ENCODE peak calls at places on chromosomes 11 and 22, in nine cellular contexts. One of them, this sample, is unnamed.

GRCh38 chr11:108535384-108535955 is 37.3 kb upstream of the POGLUT3 start:
- DNase-seq in upper lobe of left lung: no peak
- DNase-seq in SK-N-MC: no peak
- DNase-seq in upper lobe of right lung: no peak
- DNase-seq in mammary epithelial cell: no peak
- DNase-seq in CD4-positive, alpha-beta T cell: no peak
- DNase-seq in caudate nucleus: no peak
- DNase-seq in pancreas: no peak
- DNase-seq in body of pancreas: no peak
- DNase-seq in this sample: no peak

GRCh38 chr22:43314611-43315010 is 28.6 kb downstream of the SCUBE1 start:
- DNase-seq in upper lobe of left lung: no peak
- DNase-seq in SK-N-MC: no peak
- DNase-seq in upper lobe of right lung: no peak
- DNase-seq in mammary epithelial cell: no peak
- DNase-seq in CD4-positive, alpha-beta T cell: no peak
- DNase-seq in caudate nucleus: no peak
- DNase-seq in pancreas: no peak
- DNase-seq in body of pancreas: no peak
- DNase-seq in this sample: no peak

GRCh38 chr11:27717377-27717776 is 17.1 kb upstream of the BDNF start:
- DNase-seq in upper lobe of left lung: no peak
- DNase-seq in SK-N-MC: no peak
- DNase-seq in upper lobe of right lung: no peak
- DNase-seq in mammary epithelial cell: no peak
- DNase-seq in CD4-positive, alpha-beta T cell: no peak
- DNase-seq in caudate nucleus: no peak
- DNase-seq in pancreas: no peak
- DNase-seq in body of pancreas: no peak
- DNase-seq in this sample: no peak

GRCh38 chr11:126518130-126518995 is 162.9 kb downstream of the ST3GAL4 start:
- DNase-seq in upper lobe of left lung: no peak
- DNase-seq in SK-N-MC: no peak
- DNase-seq in upper lobe of right lung: peak
- DNase-seq in mammary epithelial cell: no peak
- DNase-seq in CD4-positive, alpha-beta T cell: no peak
- DNase-seq in caudate nucleus: no peak
- DNase-seq in pancreas: no peak
- DNase-seq in body of pancreas: no peak
- DNase-seq in this sample: no peak

GRCh38 chr11:31089117-31089516 is 280.4 kb downstream of the DCDC1 start:
- DNase-seq in upper lobe of left lung: no peak
- DNase-seq in SK-N-MC: no peak
- DNase-seq in upper lobe of right lung: no peak
- DNase-seq in mammary epithelial cell: no peak
- DNase-seq in CD4-positive, alpha-beta T cell: no peak
- DNase-seq in caudate nucleus: no peak
- DNase-seq in pancreas: no peak
- DNase-seq in body of pancreas: no peak
- DNase-seq in this sample: no peak

GRCh38 chr22:21003782-21004181 is 1.9 kb upstream of the THAP7 start:
- DNase-seq in upper lobe of left lung: no peak
- DNase-seq in SK-N-MC: no peak
- DNase-seq in upper lobe of right lung: no peak
- DNase-seq in mammary epithelial cell: no peak
- DNase-seq in CD4-positive, alpha-beta T cell: no peak
- DNase-seq in caudate nucleus: no peak
- DNase-seq in pancreas: no peak
- DNase-seq in body of pancreas: no peak
- DNase-seq in this sample: no peak

GRCh38 chr11:132685174-132685611 is 847.1 kb downstream of the OPCML start:
- DNase-seq in upper lobe of left lung: no peak
- DNase-seq in SK-N-MC: no peak
- DNase-seq in upper lobe of right lung: no peak
- DNase-seq in mammary epithelial cell: peak
- DNase-seq in CD4-positive, alpha-beta T cell: no peak
- DNase-seq in caudate nucleus: no peak
- DNase-seq in pancreas: no peak
- DNase-seq in body of pancreas: no peak
- DNase-seq in this sample: no peak

GRCh38 chr11:62554377-62554776 is 7.8 kb upstream of the AHNAK start:
- DNase-seq in upper lobe of left lung: no peak
- DNase-seq in SK-N-MC: no peak
- DNase-seq in upper lobe of right lung: no peak
- DNase-seq in mammary epithelial cell: no peak
- DNase-seq in CD4-positive, alpha-beta T cell: no peak
- DNase-seq in caudate nucleus: no peak
- DNase-seq in pancreas: no peak
- DNase-seq in body of pancreas: no peak
- DNase-seq in this sample: no peak

GRCh38 chr11:10314199-10315072 is 9.6 kb downstream of the ADM start:
- DNase-seq in upper lobe of left lung: no peak
- DNase-seq in SK-N-MC: no peak
- DNase-seq in upper lobe of right lung: no peak
- DNase-seq in mammary epithelial cell: peak
- DNase-seq in CD4-positive, alpha-beta T cell: no peak
- DNase-seq in caudate nucleus: no peak
- DNase-seq in pancreas: no peak
- DNase-seq in body of pancreas: no peak
- DNase-seq in this sample: no peak

GRCh38 chr11:36374726-36375125 is 78.6 kb downstream of the PRR5L start:
- DNase-seq in upper lobe of left lung: no peak
- DNase-seq in SK-N-MC: no peak
- DNase-seq in upper lobe of right lung: no peak
- DNase-seq in mammary epithelial cell: no peak
- DNase-seq in CD4-positive, alpha-beta T cell: no peak
- DNase-seq in caudate nucleus: no peak
- DNase-seq in pancreas: no peak
- DNase-seq in body of pancreas: no peak
- DNase-seq in this sample: no peak

GRCh38 chr11:3030289-3031070 is 26.7 kb downstream of the CARS1 start:
- DNase-seq in upper lobe of left lung: no peak
- DNase-seq in SK-N-MC: no peak
- DNase-seq in upper lobe of right lung: no peak
- DNase-seq in mammary epithelial cell: no peak
- DNase-seq in CD4-positive, alpha-beta T cell: no peak
- DNase-seq in caudate nucleus: no peak
- DNase-seq in pancreas: peak
- DNase-seq in body of pancreas: no peak
- DNase-seq in this sample: no peak

GRCh38 chr22:27987557-27987956 is 68.5 kb upstream of the PITPNB start:
- DNase-seq in upper lobe of left lung: no peak
- DNase-seq in SK-N-MC: no peak
- DNase-seq in upper lobe of right lung: no peak
- DNase-seq in mammary epithelial cell: no peak
- DNase-seq in CD4-positive, alpha-beta T cell: no peak
- DNase-seq in caudate nucleus: no peak
- DNase-seq in pancreas: no peak
- DNase-seq in body of pancreas: no peak
- DNase-seq in this sample: no peak

GRCh38 chr11:19725379-19726079 is 12.9 kb downstream of the NAV2 start:
- DNase-seq in upper lobe of left lung: peak
- DNase-seq in SK-N-MC: no peak
- DNase-seq in upper lobe of right lung: peak
- DNase-seq in mammary epithelial cell: no peak
- DNase-seq in CD4-positive, alpha-beta T cell: no peak
- DNase-seq in caudate nucleus: no peak
- DNase-seq in pancreas: peak
- DNase-seq in body of pancreas: peak
- DNase-seq in this sample: no peak

GRCh38 chr11:19722702-19723101 is 10.1 kb downstream of the NAV2 start:
- DNase-seq in upper lobe of left lung: no peak
- DNase-seq in SK-N-MC: no peak
- DNase-seq in upper lobe of right lung: no peak
- DNase-seq in mammary epithelial cell: no peak
- DNase-seq in CD4-positive, alpha-beta T cell: no peak
- DNase-seq in caudate nucleus: no peak
- DNase-seq in pancreas: no peak
- DNase-seq in body of pancreas: no peak
- DNase-seq in this sample: no peak

GRCh38 chr11:19727246-19727645 is 14.6 kb downstream of the NAV2 start:
- DNase-seq in upper lobe of left lung: no peak
- DNase-seq in SK-N-MC: no peak
- DNase-seq in upper lobe of right lung: no peak
- DNase-seq in mammary epithelial cell: no peak
- DNase-seq in CD4-positive, alpha-beta T cell: no peak
- DNase-seq in caudate nucleus: peak
- DNase-seq in pancreas: no peak
- DNase-seq in body of pancreas: no peak
- DNase-seq in this sample: no peak

GRCh38 chr11:19724765-19725164 is 12.1 kb downstream of the NAV2 start:
- DNase-seq in upper lobe of left lung: no peak
- DNase-seq in SK-N-MC: no peak
- DNase-seq in upper lobe of right lung: no peak
- DNase-seq in mammary epithelial cell: no peak
- DNase-seq in CD4-positive, alpha-beta T cell: no peak
- DNase-seq in caudate nucleus: no peak
- DNase-seq in pancreas: no peak
- DNase-seq in body of pancreas: no peak
- DNase-seq in this sample: no peak

GRCh38 chr11:19723572-19724342 is 11.1 kb downstream of the NAV2 start:
- DNase-seq in upper lobe of left lung: peak
- DNase-seq in SK-N-MC: no peak
- DNase-seq in upper lobe of right lung: peak
- DNase-seq in mammary epithelial cell: peak
- DNase-seq in CD4-positive, alpha-beta T cell: peak
- DNase-seq in caudate nucleus: no peak
- DNase-seq in pancreas: no peak
- DNase-seq in body of pancreas: peak
- DNase-seq in this sample: no peak
- H3K27ac ChIP-seq in upper lobe of left lung: peak
- H3K27ac ChIP-seq in SK-N-MC: no peak
- H3K27ac ChIP-seq in upper lobe of right lung: no peak
- H3K27ac ChIP-seq in mammary epithelial cell: no peak
- H3K27ac ChIP-seq in CD4-positive, alpha-beta T cell: no peak
- H3K27ac ChIP-seq in caudate nucleus: peak
- H3K27ac ChIP-seq in pancreas: peak
- H3K27ac ChIP-seq in body of pancreas: peak
- H3K27ac ChIP-seq in this sample: no peak

GRCh38 chr22:31091106-31091975 is 10.2 kb downstream of the SMTN start:
- DNase-seq in upper lobe of left lung: no peak
- DNase-seq in SK-N-MC: no peak
- DNase-seq in upper lobe of right lung: no peak
- DNase-seq in mammary epithelial cell: no peak
- DNase-seq in CD4-positive, alpha-beta T cell: no peak
- DNase-seq in caudate nucleus: no peak
- DNase-seq in pancreas: peak
- DNase-seq in body of pancreas: no peak
- DNase-seq in this sample: no peak
- H3K27ac ChIP-seq in upper lobe of left lung: peak
- H3K27ac ChIP-seq in SK-N-MC: no peak
- H3K27ac ChIP-seq in upper lobe of right lung: no peak
- H3K27ac ChIP-seq in mammary epithelial cell: no peak
- H3K27ac ChIP-seq in CD4-positive, alpha-beta T cell: no peak
- H3K27ac ChIP-seq in caudate nucleus: no peak
- H3K27ac ChIP-seq in pancreas: no peak
- H3K27ac ChIP-seq in body of pancreas: no peak
- H3K27ac ChIP-seq in this sample: no peak

GRCh38 chr11:60422609-60423008 is 6.8 kb upstream of the MS4A5 start:
- DNase-seq in upper lobe of left lung: no peak
- DNase-seq in SK-N-MC: no peak
- DNase-seq in upper lobe of right lung: no peak
- DNase-seq in mammary epithelial cell: no peak
- DNase-seq in CD4-positive, alpha-beta T cell: no peak
- DNase-seq in caudate nucleus: no peak
- DNase-seq in pancreas: no peak
- DNase-seq in body of pancreas: no peak
- DNase-seq in this sample: no peak
- H3K27ac ChIP-seq in upper lobe of left lung: no peak
- H3K27ac ChIP-seq in SK-N-MC: no peak
- H3K27ac ChIP-seq in upper lobe of right lung: no peak
- H3K27ac ChIP-seq in mammary epithelial cell: no peak
- H3K27ac ChIP-seq in CD4-positive, alpha-beta T cell: no peak
- H3K27ac ChIP-seq in caudate nucleus: no peak
- H3K27ac ChIP-seq in pancreas: no peak
- H3K27ac ChIP-seq in body of pancreas: no peak
- H3K27ac ChIP-seq in this sample: no peak

GRCh38 chr11:124646148-124646547 is 23.5 kb downstream of the TBRG1 start:
- DNase-seq in upper lobe of left lung: no peak
- DNase-seq in SK-N-MC: no peak
- DNase-seq in upper lobe of right lung: no peak
- DNase-seq in mammary epithelial cell: no peak
- DNase-seq in CD4-positive, alpha-beta T cell: no peak
- DNase-seq in caudate nucleus: no peak
- DNase-seq in pancreas: no peak
- DNase-seq in body of pancreas: no peak
- DNase-seq in this sample: no peak
- H3K27ac ChIP-seq in upper lobe of left lung: no peak
- H3K27ac ChIP-seq in SK-N-MC: no peak
- H3K27ac ChIP-seq in upper lobe of right lung: no peak
- H3K27ac ChIP-seq in mammary epithelial cell: no peak
- H3K27ac ChIP-seq in CD4-positive, alpha-beta T cell: no peak
- H3K27ac ChIP-seq in caudate nucleus: no peak
- H3K27ac ChIP-seq in pancreas: no peak
- H3K27ac ChIP-seq in body of pancreas: no peak
- H3K27ac ChIP-seq in this sample: no peak

GRCh38 chr11:88357323-88358039 is 19.9 kb upstream of the CTSC start:
- DNase-seq in upper lobe of left lung: no peak
- DNase-seq in SK-N-MC: no peak
- DNase-seq in upper lobe of right lung: no peak
- DNase-seq in mammary epithelial cell: no peak
- DNase-seq in CD4-positive, alpha-beta T cell: no peak
- DNase-seq in caudate nucleus: no peak
- DNase-seq in pancreas: no peak
- DNase-seq in body of pancreas: no peak
- DNase-seq in this sample: no peak
- H3K27ac ChIP-seq in upper lobe of left lung: peak
- H3K27ac ChIP-seq in SK-N-MC: peak
- H3K27ac ChIP-seq in upper lobe of right lung: peak
- H3K27ac ChIP-seq in mammary epithelial cell: no peak
- H3K27ac ChIP-seq in CD4-positive, alpha-beta T cell: no peak
- H3K27ac ChIP-seq in caudate nucleus: no peak
- H3K27ac ChIP-seq in pancreas: no peak
- H3K27ac ChIP-seq in body of pancreas: no peak
- H3K27ac ChIP-seq in this sample: no peak

GRCh38 chr22:24077416-24077815 is 66.3 kb downstream of the CABIN1 start:
- DNase-seq in upper lobe of left lung: no peak
- DNase-seq in SK-N-MC: no peak
- DNase-seq in upper lobe of right lung: peak
- DNase-seq in mammary epithelial cell: no peak
- DNase-seq in CD4-positive, alpha-beta T cell: no peak
- DNase-seq in caudate nucleus: no peak
- DNase-seq in pancreas: no peak
- DNase-seq in body of pancreas: no peak
- DNase-seq in this sample: no peak
- H3K27ac ChIP-seq in upper lobe of left lung: no peak
- H3K27ac ChIP-seq in SK-N-MC: no peak
- H3K27ac ChIP-seq in upper lobe of right lung: no peak
- H3K27ac ChIP-seq in mammary epithelial cell: no peak
- H3K27ac ChIP-seq in CD4-positive, alpha-beta T cell: no peak
- H3K27ac ChIP-seq in caudate nucleus: no peak
- H3K27ac ChIP-seq in pancreas: no peak
- H3K27ac ChIP-seq in body of pancreas: no peak
- H3K27ac ChIP-seq in this sample: no peak